ENCODE peak calls at places on chromosome 1, in six cellular contexts. One of them, this sample, is unnamed.
A peak's percentile ranks its signal among the peaks of the same experiment; 100 is the strongest.

GRCh38 chr1:30523055-30524020 is 200.0 kb downstream of the MATN1 start:
- DNase-seq in right atrium auricular region: peak; percentile 73
- DNase-seq in fibroblast of mammary gland: peak; percentile 82
- DNase-seq in D721Med: no peak
- DNase-seq in A549: peak; percentile 28
- DNase-seq in tibial nerve: no peak
- DNase-seq in this sample: no peak

GRCh38 chr1:32878183-32878582 is 7.5 kb upstream of the FNDC5 start:
- DNase-seq in right atrium auricular region: no peak
- DNase-seq in fibroblast of mammary gland: peak; percentile 36
- DNase-seq in D721Med: no peak
- DNase-seq in A549: no peak
- DNase-seq in tibial nerve: no peak
- DNase-seq in this sample: no peak

GRCh38 chr1:67700220-67700619 is 15.2 kb downstream of the GADD45A start:
- DNase-seq in right atrium auricular region: no peak
- DNase-seq in fibroblast of mammary gland: no peak
- DNase-seq in D721Med: no peak
- DNase-seq in A549: no peak
- DNase-seq in tibial nerve: no peak
- DNase-seq in this sample: no peak

GRCh38 chr1:210464519-210465039 is 135.9 kb downstream of the HHAT start:
- DNase-seq in right atrium auricular region: no peak
- DNase-seq in fibroblast of mammary gland: peak; percentile 33
- DNase-seq in D721Med: no peak
- DNase-seq in A549: peak; percentile 5
- DNase-seq in tibial nerve: no peak
- DNase-seq in this sample: no peak

GRCh38 chr1:195939844-195940243 is 668.4 kb downstream of the KCNT2 start:
- DNase-seq in right atrium auricular region: no peak
- DNase-seq in fibroblast of mammary gland: no peak
- DNase-seq in D721Med: no peak
- DNase-seq in A549: peak; percentile 10
- DNase-seq in tibial nerve: no peak
- DNase-seq in this sample: no peak

GRCh38 chr1:12587981-12588620 is 29.9 kb downstream of the DHRS3 start:
- DNase-seq in right atrium auricular region: no peak
- DNase-seq in fibroblast of mammary gland: peak; percentile 45
- DNase-seq in D721Med: no peak
- DNase-seq in A549: peak; percentile 84
- DNase-seq in tibial nerve: no peak
- DNase-seq in this sample: no peak

GRCh38 chr1:192994141-192994540 is 65.0 kb downstream of the UCHL5 start:
- DNase-seq in right atrium auricular region: no peak
- DNase-seq in fibroblast of mammary gland: no peak
- DNase-seq in D721Med: no peak
- DNase-seq in A549: no peak
- DNase-seq in tibial nerve: no peak
- DNase-seq in this sample: no peak

GRCh38 chr1:38891753-38892152 is 10.4 kb upstream of the GJA9 start:
- DNase-seq in right atrium auricular region: no peak
- DNase-seq in fibroblast of mammary gland: no peak
- DNase-seq in D721Med: no peak
- DNase-seq in A549: peak; percentile 12
- DNase-seq in tibial nerve: no peak
- DNase-seq in this sample: no peak

GRCh38 chr1:229900220-229900619 is 166.8 kb upstream of the GALNT2 start:
- DNase-seq in right atrium auricular region: no peak
- DNase-seq in fibroblast of mammary gland: no peak
- DNase-seq in D721Med: no peak
- DNase-seq in A549: no peak
- DNase-seq in tibial nerve: no peak
- DNase-seq in this sample: no peak

GRCh38 chr1:112515311-112516009 is 6.7 kb downstream of the WNT2B start:
- DNase-seq in right atrium auricular region: no peak
- DNase-seq in fibroblast of mammary gland: peak; percentile 92
- DNase-seq in D721Med: no peak
- DNase-seq in A549: no peak
- DNase-seq in tibial nerve: no peak
- DNase-seq in this sample: no peak
- TF ChIP-seq CTCF in right atrium auricular region: no peak
- TF ChIP-seq CTCF in fibroblast of mammary gland: no peak
- TF ChIP-seq CTCF in D721Med: no peak
- TF ChIP-seq CTCF in A549: no peak
- TF ChIP-seq CTCF in tibial nerve: no peak
- TF ChIP-seq CTCF in this sample: no peak

DNA sequence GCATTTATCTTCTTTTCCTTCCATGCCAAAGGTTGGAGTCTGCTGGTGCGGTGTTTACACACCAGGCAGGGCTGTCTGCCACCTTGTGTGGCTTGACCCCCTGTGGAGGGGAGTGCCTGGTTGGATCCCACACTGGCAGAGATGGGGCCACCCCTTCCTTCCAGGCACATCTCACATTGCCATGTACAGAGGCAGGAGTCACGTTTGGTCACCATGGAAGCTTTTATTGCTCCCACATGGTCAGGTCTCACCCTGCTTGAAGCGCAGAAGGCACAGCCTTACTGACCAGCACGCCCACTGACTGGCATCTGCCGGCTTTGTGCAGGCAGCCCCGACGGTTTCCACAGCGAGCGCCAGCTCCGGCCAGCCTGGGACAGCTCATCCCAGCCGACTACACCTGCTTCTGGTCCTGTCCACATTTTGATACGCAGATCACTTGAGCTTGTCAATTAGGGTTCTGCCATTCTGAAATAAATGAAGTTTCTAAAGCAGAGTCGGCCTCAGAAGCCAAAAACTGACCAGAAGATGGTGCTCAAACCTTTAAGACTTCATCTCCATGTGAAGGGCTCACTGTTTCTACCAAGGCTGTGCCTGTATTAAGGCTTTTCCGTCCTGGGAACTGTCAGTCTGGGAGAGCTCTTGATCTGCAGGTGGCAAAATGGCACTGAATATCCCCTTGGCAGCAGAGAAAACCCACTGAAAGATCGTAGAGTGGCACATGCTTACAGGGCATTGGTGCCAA is 35.6 kb upstream of the EPHA8 start:
- DNase-seq in right atrium auricular region: no peak
- DNase-seq in fibroblast of mammary gland: peak; percentile 10
- DNase-seq in D721Med: peak; percentile 36
- DNase-seq in A549: no peak
- DNase-seq in tibial nerve: no peak
- DNase-seq in this sample: no peak
- TF ChIP-seq CTCF in right atrium auricular region: no peak
- TF ChIP-seq CTCF in fibroblast of mammary gland: no peak
- TF ChIP-seq CTCF in D721Med: peak; percentile 64
- TF ChIP-seq CTCF in A549: no peak
- TF ChIP-seq CTCF in tibial nerve: no peak
- TF ChIP-seq CTCF in this sample: peak; percentile 30

GRCh38 chr1:180183426-180183825 is 28.8 kb downstream of the QSOX1 start:
- DNase-seq in right atrium auricular region: no peak
- DNase-seq in fibroblast of mammary gland: no peak
- DNase-seq in D721Med: no peak
- DNase-seq in A549: no peak
- DNase-seq in tibial nerve: no peak
- DNase-seq in this sample: no peak

GRCh38 chr1:180181996-180182675 is 27.5 kb downstream of the QSOX1 start:
- DNase-seq in right atrium auricular region: no peak
- DNase-seq in fibroblast of mammary gland: no peak
- DNase-seq in D721Med: no peak
- DNase-seq in A549: no peak
- DNase-seq in tibial nerve: no peak
- DNase-seq in this sample: no peak

GRCh38 chr1:180182721-180183311 is 28.1 kb downstream of the QSOX1 start:
- DNase-seq in right atrium auricular region: no peak
- DNase-seq in fibroblast of mammary gland: no peak
- DNase-seq in D721Med: no peak
- DNase-seq in A549: no peak
- DNase-seq in tibial nerve: no peak
- DNase-seq in this sample: no peak

GRCh38 chr1:180179162-180179957 is 24.7 kb downstream of the QSOX1 start:
- DNase-seq in right atrium auricular region: no peak
- DNase-seq in fibroblast of mammary gland: no peak
- DNase-seq in D721Med: no peak
- DNase-seq in A549: no peak
- DNase-seq in tibial nerve: no peak
- DNase-seq in this sample: no peak

DNA sequence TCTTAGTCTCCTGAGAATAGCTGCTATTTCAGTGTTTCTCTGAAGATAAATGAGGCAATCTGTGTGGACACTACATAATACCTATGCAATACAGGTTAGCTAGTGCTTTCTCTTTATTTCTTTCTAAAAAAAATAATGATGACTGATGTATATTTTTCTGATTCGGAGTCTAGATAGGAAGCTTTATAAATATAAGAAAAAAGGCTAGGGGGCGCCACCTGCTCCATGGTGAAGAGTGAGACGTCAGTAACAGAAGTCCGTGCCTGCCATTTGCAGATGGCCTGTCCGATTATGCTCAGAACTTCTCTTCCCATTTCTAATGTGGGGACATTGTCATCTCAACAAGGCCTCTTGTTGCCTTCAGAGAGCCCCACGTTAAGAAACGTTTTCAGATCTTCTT is 26.4 kb downstream of the QSOX1 start:
- DNase-seq in right atrium auricular region: no peak
- DNase-seq in fibroblast of mammary gland: peak; percentile 27
- DNase-seq in D721Med: no peak
- DNase-seq in A549: peak; percentile 36
- DNase-seq in tibial nerve: no peak
- DNase-seq in this sample: no peak
- TF ChIP-seq CTCF in right atrium auricular region: no peak
- TF ChIP-seq CTCF in fibroblast of mammary gland: peak; percentile 40
- TF ChIP-seq CTCF in D721Med: peak; percentile 24
- TF ChIP-seq CTCF in A549: peak; percentile 44
- TF ChIP-seq CTCF in tibial nerve: no peak
- TF ChIP-seq CTCF in this sample: peak; percentile 53

DNA sequence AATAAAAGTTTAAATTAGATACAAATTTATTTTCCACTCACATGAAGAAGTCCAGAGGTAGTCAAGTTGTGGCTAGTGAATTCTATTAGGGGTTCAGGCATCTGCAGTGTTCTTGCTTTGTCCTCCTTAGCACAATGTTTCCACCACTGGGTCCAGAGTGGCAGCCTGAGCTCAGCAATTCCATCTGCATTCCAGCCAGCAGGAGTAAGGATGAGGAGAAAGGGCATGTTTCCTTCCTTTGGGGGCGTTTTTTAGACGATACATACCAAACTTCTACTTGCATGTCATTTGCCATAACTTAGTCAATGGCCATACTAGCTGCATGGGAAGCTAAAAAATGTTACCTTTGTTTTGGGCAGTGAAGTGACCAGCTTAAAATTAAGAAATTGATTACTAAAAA is 98.5 kb upstream of the VANGL1 start:
- DNase-seq in right atrium auricular region: no peak
- DNase-seq in fibroblast of mammary gland: no peak
- DNase-seq in D721Med: no peak
- DNase-seq in A549: no peak
- DNase-seq in tibial nerve: no peak
- DNase-seq in this sample: no peak
- TF ChIP-seq CTCF in right atrium auricular region: no peak
- TF ChIP-seq CTCF in fibroblast of mammary gland: no peak
- TF ChIP-seq CTCF in D721Med: no peak
- TF ChIP-seq CTCF in A549: no peak
- TF ChIP-seq CTCF in tibial nerve: no peak
- TF ChIP-seq CTCF in this sample: no peak

DNA sequence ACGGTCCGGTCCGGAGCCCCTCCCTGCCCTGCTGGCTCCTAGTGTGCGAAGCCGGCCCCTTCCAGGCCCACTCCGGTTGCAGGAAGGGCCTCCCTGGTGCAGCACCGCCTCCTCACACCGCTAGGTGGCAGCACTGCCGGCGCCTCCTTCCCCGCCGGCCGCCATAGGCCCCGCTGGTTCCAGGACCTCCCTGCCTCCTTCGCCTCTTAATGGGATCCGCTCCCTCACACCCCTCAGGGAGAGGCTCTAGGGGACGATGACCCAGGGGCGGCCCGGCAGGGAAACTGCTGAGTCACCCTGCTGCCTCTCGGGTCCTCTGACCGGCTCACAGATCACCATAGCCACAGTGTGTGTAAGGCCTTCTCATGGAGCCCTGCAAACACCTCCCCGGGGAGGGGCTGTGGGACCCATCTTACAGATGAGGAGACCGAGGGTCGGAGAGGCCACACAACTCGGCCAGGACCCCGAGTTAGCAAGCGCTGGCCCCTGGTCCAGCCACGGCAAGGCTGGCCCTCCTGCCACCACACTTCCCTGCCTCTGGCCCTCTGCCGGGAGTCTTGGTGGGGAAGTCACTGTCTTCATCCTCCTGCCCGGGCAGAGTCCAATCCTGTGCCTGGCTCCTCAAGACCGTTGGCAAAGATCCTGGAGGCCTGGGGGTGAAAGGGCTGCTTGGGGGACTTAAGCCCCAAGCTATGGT is 1.6 kb upstream of the AJAP1 start:
- DNase-seq in right atrium auricular region: no peak
- DNase-seq in fibroblast of mammary gland: peak; percentile 27
- DNase-seq in D721Med: peak; percentile 62
- DNase-seq in A549: peak; percentile 58
- DNase-seq in tibial nerve: no peak
- DNase-seq in this sample: peak; percentile 65
- TF ChIP-seq CTCF in right atrium auricular region: peak; percentile 98
- TF ChIP-seq CTCF in fibroblast of mammary gland: peak; percentile 74
- TF ChIP-seq CTCF in D721Med: peak; percentile 65
- TF ChIP-seq CTCF in A549: peak; percentile 71
- TF ChIP-seq CTCF in tibial nerve: peak; percentile 89
- TF ChIP-seq CTCF in this sample: peak; percentile 97